ENCODE peak calls at places on chromosomes 7 and 10, in four cellular contexts. I, L, F and O are unnamed samples.
A peak's percentile ranks its signal among the peaks of the same experiment; 100 is the strongest.

GRCh38 chr7:17336168-17336567 is 37.7 kb downstream of the AHR start:
- DNase-seq in L (no peak), I (no peak), F (no peak), O (no peak)

GRCh38 chr10:12969951-12970350 is 31.6 kb downstream of the CCDC3 start:
- DNase-seq in F (no peak), L (no peak), I (peak; percentile 24), O (no peak)

GRCh38 chr7:585229-585711 is 65.6 kb upstream of the PDGFA start:
- DNase-seq in L (no peak), I (no peak), F (no peak), O (no peak)

GRCh38 chr10:1589257-1589656 is 148.1 kb downstream of the ADARB2 start:
- DNase-seq in I (no peak), L (no peak), F (no peak), O (no peak)

GRCh38 chr7:5484921-5485320 is 61.3 kb upstream of the TNRC18 start:
- DNase-seq in L (no peak), F (no peak), I (no peak), O (no peak)

GRCh38 chr7:127527561-127527960 is 57.8 kb downstream of the GCC1 start:
- DNase-seq in I (no peak), L (no peak), F (no peak), O (no peak)

GRCh38 chr7:105538349-105538748 is 6.3 kb downstream of the RINT1 start:
- DNase-seq in F (no peak), L (no peak), I (no peak), O (no peak)

GRCh38 chr7:45089314-45089891 is 634 bp upstream of the NACAD start:
- DNase-seq in I (peak; percentile 50), L (peak; percentile 58), F (no peak), O (no peak)

GRCh38 chr10:77832243-77832642 is 94.3 kb downstream of the DLG5 start:
- DNase-seq in I (no peak), F (no peak), L (no peak), O (no peak)

GRCh38 chr10:99630439-99630838 is 10.2 kb upstream of the SLC25A28 start:
- DNase-seq in F (no peak), I (peak; percentile 64), L (no peak), O (no peak)

GRCh38 chr10:75238182-75239180 is 2.7 kb upstream of the COMTD1 start:
- DNase-seq in L (no peak), I (no peak), F (no peak), O (no peak)

GRCh38 chr7:132485600-132486594 is 90.4 kb downstream of the PLXNA4 start:
- DNase-seq in I (peak; percentile 17), L (no peak), F (peak; percentile 33), O (no peak)

GRCh38 chr10:61779950-61780659 is 117.4 kb downstream of the CABCOCO1 start:
- DNase-seq in L (no peak), I (peak; percentile 51), F (peak; percentile 38), O (no peak)

GRCh38 chr7:3092468-3092867 is 48.8 kb upstream of the CARD11 start:
- DNase-seq in I (peak; percentile 11), L (no peak), F (no peak), O (no peak)

GRCh38 chr7:157224627-157225026 is 85.9 kb downstream of the UBE3C start:
- DNase-seq in I (peak; percentile 68), F (no peak), L (no peak), O (no peak)

GRCh38 chr7:34143397-34143796 is 238.1 kb downstream of the BMPER start:
- DNase-seq in F (no peak), L (no peak), I (peak; percentile 51), O (no peak)

GRCh38 chr10:129089341-129089740 is 377.7 kb upstream of the MGMT start:
- DNase-seq in I (no peak), L (no peak), F (no peak), O (no peak)

GRCh38 chr7:47405921-47406765 is 175.8 kb downstream of the TNS3 start:
- DNase-seq in F (no peak), L (no peak), I (peak; percentile 56), O (peak; percentile 76)

GRCh38 chr7:133959505-133959904 is 167.6 kb upstream of the LRGUK start:
- DNase-seq in I (no peak), L (no peak), F (no peak), O (no peak)
- H3K4me1 ChIP-seq in I (no peaks in the 10 kb centered on the region), L (no peaks in the 10 kb centered on the region), F (no peaks in the 10 kb centered on the region), O (no peaks in the 10 kb centered on the region)

GRCh38 chr7:43648725-43649406 is 66.0 kb downstream of the STK17A start:
- DNase-seq in F (no peak), I (peak; percentile 69), L (no peak), O (no peak)
- H3K27ac ChIP-seq in F (peak overlapping the region; percentile 96), I (peak overlapping the region; percentile 99), L (peak overlapping the region; percentile 92), O (peak overlapping the region; percentile 89)

GRCh38 chr7:30755384-30756154 is 3.6 kb downstream of the INMT start:
- DNase-seq in I (peak; percentile 65), F (no peak), L (no peak), O (no peak)

GRCh38 chr7:30760514-30761213 is 8.7 kb downstream of the INMT start:
- DNase-seq in F (no peak), I (no peak), L (no peak), O (no peak)

GRCh38 chr7:30761214-30762156 is 9.6 kb downstream of the INMT start:
- DNase-seq in F (no peak), L (no peak), I (no peak), O (no peak)

GRCh38 chr7:30754315-30754877 is 2.5 kb downstream of the INMT start:
- DNase-seq in I (no peak), L (no peak), F (no peak), O (no peak)

GRCh38 chr7:30757343-30757695 is 5.4 kb downstream of the INMT start:
- DNase-seq in L (no peak), F (no peak), I (no peak), O (no peak)
- H3K4me1 ChIP-seq in L (no peaks in the 10 kb centered on the region), F (peaks cover 90% of the 10 kb centered on the region), I (peaks cover 19% of the 10 kb centered on the region), O (no peaks in the 10 kb centered on the region)

GRCh38 chr10:109835257-109835656 is 88.1 kb downstream of the XPNPEP1 start:
- DNase-seq in L (no peak), I (no peak), F (no peak), O (no peak)
- H3K27ac ChIP-seq in L (no peak overlapping the region), I (no peak overlapping the region), F (no peak overlapping the region), O (no peak overlapping the region)

GRCh38 chr10:3783313-3783689 is 1.7 kb downstream of the KLF6 start:
- DNase-seq in I (peak; percentile 89), L (no peak), F (no peak), O (peak; percentile 63)

GRCh38 chr10:3783721-3784432 is 1.1 kb downstream of the KLF6 start:
- DNase-seq in L (no peak), F (no peak), I (peak; percentile 75), O (peak; percentile 58)

GRCh38 chr10:3781458-3782098 is 3.4 kb downstream of the KLF6 start:
- DNase-seq in L (no peak), I (peak; percentile 73), F (no peak), O (no peak)

GRCh38 chr10:3782099-3782455 is 2.9 kb downstream of the KLF6 start:
- DNase-seq in F (no peak), I (no peak), L (no peak), O (no peak)

GRCh38 chr10:3782456-3783312 is 2.3 kb downstream of the KLF6 start:
- DNase-seq in F (no peak), L (no peak), I (peak; percentile 97), O (peak; percentile 65)
- H3K4me1 ChIP-seq in F (peaks cover 33% of the 10 kb centered on the region), L (peaks cover 53% of the 10 kb centered on the region), I (peaks cover 21% of the 10 kb centered on the region), O (peaks cover 41% of the 10 kb centered on the region)

DNA sequence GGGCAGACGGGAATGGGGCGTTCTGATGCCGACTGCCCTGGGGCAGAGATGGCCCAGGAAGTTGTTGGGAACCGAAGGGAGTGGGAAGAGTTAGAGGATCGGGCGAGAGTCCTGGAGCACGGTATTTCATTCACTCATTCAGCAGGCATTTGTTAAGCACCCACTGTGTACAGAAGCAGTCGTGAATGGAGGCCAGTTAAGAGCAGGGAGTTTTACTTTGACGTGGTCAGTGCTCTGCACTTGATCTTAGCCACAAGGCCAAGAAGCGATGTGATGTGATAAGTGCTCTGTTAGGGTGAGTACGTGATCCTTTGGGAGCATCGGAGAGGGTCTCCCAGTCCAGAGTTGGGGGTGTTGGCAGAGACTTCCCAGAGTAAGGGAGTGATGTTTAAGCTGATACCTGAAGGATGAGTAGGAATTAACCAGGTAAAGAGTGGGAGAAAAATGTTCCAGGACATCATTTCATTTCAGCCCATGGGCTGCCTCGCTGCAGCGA is 890 bp downstream of the ZFYVE27 start:
- DNase-seq in L (no peak), I (no peak), F (no peak), O (no peak)
- H3K27ac ChIP-seq in L (peak overlapping the region; percentile 98), I (peak overlapping the region; percentile 95), F (peak overlapping the region; percentile 95), O (no peak overlapping the region)